ENCODE peak calls at places on chromosomes 5 and 9, in six cellular contexts. One of them, this sample, is unnamed.

GRCh38 chr5:119293202-119293829 is 62.5 kb upstream of the TNFAIP8 start:
- DNase-seq in ovary: no peak
- DNase-seq in hepatocyte: no peak
- DNase-seq in stomach: no peak
- DNase-seq in IMR-90: no peak
- DNase-seq in breast epithelium: no peak
- DNase-seq in this sample: no peak

GRCh38 chr5:10649518-10650410 is 85.9 kb downstream of the ANKRD33B start:
- DNase-seq in ovary: no peak
- DNase-seq in stomach: peak; percentile 19
- DNase-seq in breast epithelium: no peak
- DNase-seq in IMR-90: no peak
- DNase-seq in hepatocyte: no peak
- DNase-seq in this sample: no peak

GRCh38 chr5:108878756-108879155 is 131.1 kb downstream of the FER start:
- DNase-seq in hepatocyte: no peak
- DNase-seq in ovary: no peak
- DNase-seq in stomach: no peak
- DNase-seq in breast epithelium: no peak
- DNase-seq in IMR-90: no peak
- DNase-seq in this sample: no peak

GRCh38 chr5:139982975-139983240 is 60.2 kb downstream of the NRG2 start:
- DNase-seq in breast epithelium: no peak
- DNase-seq in ovary: no peak
- DNase-seq in hepatocyte: no peak
- DNase-seq in IMR-90: no peak
- DNase-seq in stomach: no peak
- DNase-seq in this sample: no peak

GRCh38 chr5:73946278-73946677 is 320.3 kb downstream of the ARHGEF28 start:
- DNase-seq in IMR-90: no peak
- DNase-seq in hepatocyte: no peak
- DNase-seq in ovary: no peak
- DNase-seq in breast epithelium: no peak
- DNase-seq in stomach: no peak
- DNase-seq in this sample: no peak

GRCh38 chr5:36269479-36269878 is 27.8 kb upstream of the NADK2 start:
- DNase-seq in ovary: no peak
- DNase-seq in IMR-90: no peak
- DNase-seq in stomach: no peak
- DNase-seq in hepatocyte: no peak
- DNase-seq in breast epithelium: no peak
- DNase-seq in this sample: no peak

GRCh38 chr9:88236531-88237453 is 98.5 kb upstream of the SPATA31C2 start:
- DNase-seq in hepatocyte: no peak
- DNase-seq in stomach: no peak
- DNase-seq in ovary: peak; percentile 33
- DNase-seq in breast epithelium: peak; percentile 38
- DNase-seq in IMR-90: peak; percentile 19
- DNase-seq in this sample: no peak

GRCh38 chr5:603081-603998 is 8.8 kb upstream of the CEP72 start:
- DNase-seq in hepatocyte: no peak
- DNase-seq in stomach: peak; percentile 21
- DNase-seq in breast epithelium: no peak
- DNase-seq in IMR-90: no peak
- DNase-seq in ovary: no peak
- DNase-seq in this sample: peak; percentile 8

GRCh38 chr5:33136785-33137184 is 304.0 kb upstream of the TARS1 start:
- DNase-seq in ovary: no peak
- DNase-seq in stomach: no peak
- DNase-seq in hepatocyte: no peak
- DNase-seq in breast epithelium: no peak
- DNase-seq in IMR-90: no peak
- DNase-seq in this sample: no peak

GRCh38 chr5:10534491-10535236 is 29.2 kb upstream of the ANKRD33B start:
- DNase-seq in stomach: no peak
- DNase-seq in ovary: no peak
- DNase-seq in hepatocyte: no peak
- DNase-seq in breast epithelium: no peak
- DNase-seq in IMR-90: no peak
- DNase-seq in this sample: no peak

GRCh38 chr5:2748180-2748840 is 3.2 kb downstream of the IRX2 start:
- DNase-seq in breast epithelium: no peak
- DNase-seq in ovary: no peak
- DNase-seq in stomach: no peak
- DNase-seq in hepatocyte: no peak
- DNase-seq in IMR-90: no peak
- DNase-seq in this sample: no peak

GRCh38 chr5:179120421-179120861 is 60.3 kb downstream of the ZNF354C start:
- DNase-seq in stomach: peak; percentile 16
- DNase-seq in breast epithelium: no peak
- DNase-seq in ovary: no peak
- DNase-seq in IMR-90: no peak
- DNase-seq in hepatocyte: no peak
- DNase-seq in this sample: peak; percentile 83

GRCh38 chr5:41253109-41253508 is 39.8 kb upstream of the C6 start:
- DNase-seq in ovary: no peak
- DNase-seq in breast epithelium: no peak
- DNase-seq in stomach: no peak
- DNase-seq in hepatocyte: no peak
- DNase-seq in IMR-90: no peak
- DNase-seq in this sample: no peak

GRCh38 chr5:2141254-2142000 is 258.7 kb upstream of the IRX4 start:
- DNase-seq in IMR-90: no peak
- DNase-seq in hepatocyte: no peak
- DNase-seq in ovary: no peak
- DNase-seq in breast epithelium: no peak
- DNase-seq in stomach: no peak
- DNase-seq in this sample: no peak

GRCh38 chr5:62115009-62115408 is 191.0 kb upstream of the KIF2A start:
- DNase-seq in hepatocyte: no peak
- DNase-seq in IMR-90: no peak
- DNase-seq in stomach: no peak
- DNase-seq in ovary: no peak
- DNase-seq in breast epithelium: no peak
- DNase-seq in this sample: no peak

GRCh38 chr9:129725841-129726251 is 27.0 kb downstream of the PTGES start:
- DNase-seq in hepatocyte: peak; percentile 46
- DNase-seq in breast epithelium: no peak
- DNase-seq in stomach: no peak
- DNase-seq in ovary: no peak
- DNase-seq in IMR-90: peak; percentile 58
- DNase-seq in this sample: no peak

GRCh38 chr9:2559212-2560152 is 62.1 kb upstream of the VLDLR start:
- DNase-seq in stomach: peak; percentile 63
- DNase-seq in breast epithelium: peak; percentile 64
- DNase-seq in IMR-90: peak; percentile 95
- DNase-seq in ovary: peak; percentile 92
- DNase-seq in hepatocyte: peak; percentile 78
- DNase-seq in this sample: no peak

GRCh38 chr9:95443301-95443700 is 73.5 kb downstream of the PTCH1 start:
- DNase-seq in hepatocyte: no peak
- DNase-seq in IMR-90: no peak
- DNase-seq in ovary: no peak
- DNase-seq in stomach: no peak
- DNase-seq in breast epithelium: no peak
- DNase-seq in this sample: no peak

GRCh38 chr5:102627311-102627710 is 127.8 kb upstream of the PAM start:
- DNase-seq in stomach: no peak
- DNase-seq in breast epithelium: no peak
- DNase-seq in ovary: no peak
- DNase-seq in IMR-90: peak; percentile 27
- DNase-seq in hepatocyte: no peak
- DNase-seq in this sample: no peak

GRCh38 chr5:30401479-30402058 is 791.9 kb upstream of the CDH6 start:
- DNase-seq in stomach: peak; percentile 34
- DNase-seq in breast epithelium: no peak
- DNase-seq in IMR-90: peak; percentile 48
- DNase-seq in ovary: no peak
- DNase-seq in hepatocyte: peak; percentile 58
- DNase-seq in this sample: no peak

GRCh38 chr9:98807070-98807810 is at the start of gene GALNT12:
- DNase-seq in ovary: no peak
- DNase-seq in hepatocyte: peak; percentile 68
- DNase-seq in stomach: peak; percentile 47
- DNase-seq in IMR-90: no peak
- DNase-seq in breast epithelium: no peak
- DNase-seq in this sample: no peak

GRCh38 chr9:115673599-115673998 is 480.0 kb upstream of the PAPPA start:
- DNase-seq in ovary: no peak
- DNase-seq in hepatocyte: no peak
- DNase-seq in IMR-90: peak; percentile 75
- DNase-seq in breast epithelium: no peak
- DNase-seq in stomach: no peak
- DNase-seq in this sample: no peak

GRCh38 chr5:15499528-15500325 is at the start of gene FBXL7:
- DNase-seq in IMR-90: peak; percentile 75
- DNase-seq in breast epithelium: no peak
- DNase-seq in hepatocyte: peak; percentile 87
- DNase-seq in ovary: peak; percentile 81
- DNase-seq in stomach: peak; percentile 37
- DNase-seq in this sample: peak; percentile 94

GRCh38 chr5:23007226-23007625 is 154.1 kb upstream of the CDH12 start:
- DNase-seq in stomach: no peak
- DNase-seq in IMR-90: no peak
- DNase-seq in ovary: no peak
- DNase-seq in hepatocyte: no peak
- DNase-seq in breast epithelium: no peak
- DNase-seq in this sample: no peak

GRCh38 chr5:91302958-91303357 is 80.2 kb downstream of the ARRDC3 start:
- DNase-seq in hepatocyte: no peak
- DNase-seq in breast epithelium: no peak
- DNase-seq in stomach: no peak
- DNase-seq in ovary: no peak
- DNase-seq in IMR-90: no peak
- DNase-seq in this sample: no peak

GRCh38 chr5:76372320-76373054 is 30.6 kb upstream of the IQGAP2 start:
- DNase-seq in ovary: no peak
- DNase-seq in stomach: no peak
- DNase-seq in hepatocyte: peak; percentile 86
- DNase-seq in breast epithelium: no peak
- DNase-seq in IMR-90: peak; percentile 95
- DNase-seq in this sample: no peak

GRCh38 chr5:78361226-78361993 is 993 bp downstream of the SCAMP1 start:
- DNase-seq in hepatocyte: peak; percentile 73
- DNase-seq in breast epithelium: peak; percentile 51
- DNase-seq in IMR-90: peak; percentile 78
- DNase-seq in stomach: peak; percentile 79
- DNase-seq in ovary: peak; percentile 19
- DNase-seq in this sample: no peak

GRCh38 chr5:52582313-52582712 is 205.4 kb upstream of the ITGA1 start:
- DNase-seq in IMR-90: no peak
- DNase-seq in breast epithelium: no peak
- DNase-seq in ovary: no peak
- DNase-seq in hepatocyte: no peak
- DNase-seq in stomach: no peak
- DNase-seq in this sample: no peak

GRCh38 chr9:6944093-6944551 is 186.3 kb downstream of the KDM4C start:
- DNase-seq in breast epithelium: no peak
- DNase-seq in stomach: no peak
- DNase-seq in ovary: no peak
- DNase-seq in IMR-90: peak; percentile 82
- DNase-seq in hepatocyte: no peak
- DNase-seq in this sample: no peak

GRCh38 chr5:65334077-65334476 is 147.6 kb downstream of the ADAMTS6 start:
- DNase-seq in stomach: peak; percentile 29
- DNase-seq in hepatocyte: no peak
- DNase-seq in IMR-90: no peak
- DNase-seq in breast epithelium: no peak
- DNase-seq in ovary: no peak
- DNase-seq in this sample: peak; percentile 65

GRCh38 chr5:171307843-171308452 is 1.1 kb upstream of the TLX3 start:
- DNase-seq in breast epithelium: no peak
- DNase-seq in ovary: no peak
- DNase-seq in IMR-90: no peak
- DNase-seq in stomach: no peak
- DNase-seq in hepatocyte: no peak
- DNase-seq in this sample: no peak

GRCh38 chr5:78677777-78678668 is 29.5 kb upstream of the LHFPL2 start:
- DNase-seq in IMR-90: peak; percentile 98
- DNase-seq in stomach: no peak
- DNase-seq in breast epithelium: peak; percentile 47
- DNase-seq in hepatocyte: peak; percentile 55
- DNase-seq in ovary: peak; percentile 75
- DNase-seq in this sample: peak; percentile 29

GRCh38 chr5:80211292-80211691 is 44.6 kb downstream of the SERINC5 start:
- DNase-seq in ovary: no peak
- DNase-seq in breast epithelium: no peak
- DNase-seq in stomach: no peak
- DNase-seq in hepatocyte: no peak
- DNase-seq in IMR-90: no peak
- DNase-seq in this sample: no peak

GRCh38 chr5:98713856-98714255 is 59.6 kb upstream of the RGMB start:
- DNase-seq in breast epithelium: no peak
- DNase-seq in ovary: no peak
- DNase-seq in IMR-90: no peak
- DNase-seq in hepatocyte: no peak
- DNase-seq in stomach: no peak
- DNase-seq in this sample: no peak
- H3K4me1 ChIP-seq in breast epithelium: no peaks in the 10 kb centered on the region
- H3K4me1 ChIP-seq in ovary: no peaks in the 10 kb centered on the region
- H3K4me1 ChIP-seq in IMR-90: no peaks in the 10 kb centered on the region
- H3K4me1 ChIP-seq in hepatocyte: no peaks in the 10 kb centered on the region
- H3K4me1 ChIP-seq in stomach: no peaks in the 10 kb centered on the region
- H3K4me1 ChIP-seq in this sample: no peaks in the 10 kb centered on the region

GRCh38 chr5:42612997-42613396 is 143.6 kb upstream of the CCDC152 start:
- DNase-seq in breast epithelium: no peak
- DNase-seq in ovary: no peak
- DNase-seq in stomach: no peak
- DNase-seq in IMR-90: peak; percentile 26
- DNase-seq in hepatocyte: no peak
- DNase-seq in this sample: no peak
- H3K4me1 ChIP-seq in breast epithelium: no peaks in the 10 kb centered on the region
- H3K4me1 ChIP-seq in ovary: peaks cover 6% of the 10 kb centered on the region
- H3K4me1 ChIP-seq in stomach: peaks cover 11% of the 10 kb centered on the region
- H3K4me1 ChIP-seq in IMR-90: no peaks in the 10 kb centered on the region
- H3K4me1 ChIP-seq in hepatocyte: peaks cover 4% of the 10 kb centered on the region
- H3K4me1 ChIP-seq in this sample: no peaks in the 10 kb centered on the region

DNA sequence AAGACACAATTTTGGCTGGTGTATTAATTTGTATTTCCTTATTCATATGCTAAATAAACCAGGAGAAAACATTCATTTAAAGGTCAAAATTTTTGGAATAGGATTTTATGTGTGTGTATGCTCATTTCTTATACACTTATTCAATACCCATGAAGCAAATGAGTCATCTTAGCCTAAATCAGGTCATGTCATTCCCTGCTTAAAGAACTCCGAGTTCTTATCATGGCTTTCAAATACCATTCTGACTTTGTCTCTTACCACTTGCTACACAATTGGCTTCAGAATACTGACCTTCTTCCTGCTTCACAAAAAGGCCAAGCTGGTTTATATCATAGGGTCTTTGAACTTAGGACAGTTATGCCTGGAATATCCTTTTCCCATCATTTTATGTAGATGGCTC is 652.2 kb upstream of the WWC1 start:
- DNase-seq in breast epithelium: no peak
- DNase-seq in stomach: no peak
- DNase-seq in ovary: no peak
- DNase-seq in IMR-90: peak; percentile 62
- DNase-seq in hepatocyte: no peak
- DNase-seq in this sample: no peak
- H3K4me1 ChIP-seq in breast epithelium: no peaks in the 10 kb centered on the region
- H3K4me1 ChIP-seq in stomach: no peaks in the 10 kb centered on the region
- H3K4me1 ChIP-seq in ovary: no peaks in the 10 kb centered on the region
- H3K4me1 ChIP-seq in IMR-90: peaks cover 1% of the 10 kb centered on the region
- H3K4me1 ChIP-seq in hepatocyte: no peaks in the 10 kb centered on the region
- H3K4me1 ChIP-seq in this sample: no peaks in the 10 kb centered on the region

GRCh38 chr5:132465095-132465707 is 25.4 kb downstream of the IRF1 start:
- DNase-seq in IMR-90: no peak
- DNase-seq in ovary: no peak
- DNase-seq in hepatocyte: no peak
- DNase-seq in stomach: no peak
- DNase-seq in breast epithelium: no peak
- DNase-seq in this sample: no peak
- H3K4me1 ChIP-seq in IMR-90: peaks cover 27% of the 10 kb centered on the region
- H3K4me1 ChIP-seq in ovary: peaks cover 25% of the 10 kb centered on the region
- H3K4me1 ChIP-seq in hepatocyte: peaks cover 40% of the 10 kb centered on the region
- H3K4me1 ChIP-seq in stomach: peaks cover 83% of the 10 kb centered on the region
- H3K4me1 ChIP-seq in breast epithelium: peaks cover 4% of the 10 kb centered on the region
- H3K4me1 ChIP-seq in this sample: peaks cover 57% of the 10 kb centered on the region